ENCODE peak calls at places on chromosomes 7 and 10, in six cellular contexts. F is astrocyte, X is DND-41, B is H9, Q is hepatocyte, D is A549. V is an unnamed sample. For H3K4me1, the result is how much of the 10 kb centered on the place peaks cover.

GRCh38 chr7:33933611-33934281 is 28.4 kb downstream of the BMPER start:
- DNase-seq in F (peak), X (no peak), B (no peak), Q (no peak), D (peak), V (no peak)

GRCh38 chr7:44979481-44980392 is 922 bp upstream of the MYO1G start:
- DNase-seq in F (no peak), X (no peak), B (no peak), Q (no peak), D (peak), V (no peak)

GRCh38 chr10:34249634-34250033 is 565.5 kb downstream of the PARD3 start:
- DNase-seq in F (no peak), X (no peak), B (peak), Q (no peak), D (peak), V (peak)

GRCh38 chr10:90571876-90572275 is 286.0 kb downstream of the HTR7 start:
- DNase-seq in F (peak), X (no peak), B (no peak), Q (no peak), D (no peak), V (no peak)

GRCh38 chr7:117997862-117998825 is 124.9 kb upstream of the CTTNBP2 start:
- DNase-seq in F (peak), X (no peak), B (no peak), Q (no peak), D (no peak), V (no peak)

GRCh38 chr7:17991866-17992648 is 35.6 kb downstream of the PRPS1L1 start:
- DNase-seq in F (no peak), X (no peak), B (peak), Q (no peak), D (no peak), V (peak)

GRCh38 chr7:47418910-47419309 is 163.0 kb downstream of the TNS3 start:
- DNase-seq in F (peak), X (no peak), B (no peak), Q (no peak), D (no peak), V (no peak)

GRCh38 chr10:13924020-13924725 is 337.4 kb downstream of the PRPF18 start:
- DNase-seq in F (peak), X (no peak), B (no peak), Q (no peak), D (no peak), V (no peak)

GRCh38 chr7:11191574-11192220 is 218.0 kb downstream of the PHF14 start:
- DNase-seq in F (no peak), X (no peak), B (peak), Q (no peak), D (no peak), V (peak)

GRCh38 chr7:3912291-3912690 is 611.2 kb downstream of the SDK1 start:
- DNase-seq in F (no peak), X (no peak), B (no peak), Q (no peak), D (no peak), V (no peak)

GRCh38 chr10:97332586-97333350 is 1.8 kb downstream of the FRAT2 start:
- DNase-seq in F (peak), X (no peak), B (peak), Q (peak), D (peak), V (peak)

GRCh38 chr7:144908943-144909556 is 73.2 kb upstream of the TPK1 start:
- DNase-seq in F (no peak), X (no peak), B (peak), Q (peak), D (no peak), V (peak)

DNA sequence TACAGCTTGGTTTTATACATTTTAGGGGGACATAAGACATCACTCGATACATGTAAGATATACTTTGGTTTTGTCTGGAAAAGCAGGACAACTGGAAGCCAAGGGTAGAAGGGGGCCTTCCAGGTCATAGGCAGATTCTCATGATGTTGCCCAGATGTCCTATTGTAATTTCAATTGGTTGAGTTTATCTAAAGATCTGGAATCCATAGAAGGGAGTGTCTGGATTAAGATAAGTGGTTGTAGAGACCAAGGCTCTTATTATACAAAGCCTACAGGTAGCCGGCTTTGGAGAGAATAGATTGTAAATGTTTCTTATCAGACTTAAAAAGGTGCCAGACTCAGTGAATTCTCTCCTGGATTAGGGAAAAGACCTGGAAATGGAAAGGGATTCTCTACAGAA is 511.4 kb upstream of the C7orf33 start:
- DNase-seq in F (no peak), X (no peak), B (no peak), Q (no peak), D (no peak), V (no peak)
- H3K4me1 ChIP-seq in F (under half), X (under half), B (under half), Q (under half), D (under half), V (under half)

DNA sequence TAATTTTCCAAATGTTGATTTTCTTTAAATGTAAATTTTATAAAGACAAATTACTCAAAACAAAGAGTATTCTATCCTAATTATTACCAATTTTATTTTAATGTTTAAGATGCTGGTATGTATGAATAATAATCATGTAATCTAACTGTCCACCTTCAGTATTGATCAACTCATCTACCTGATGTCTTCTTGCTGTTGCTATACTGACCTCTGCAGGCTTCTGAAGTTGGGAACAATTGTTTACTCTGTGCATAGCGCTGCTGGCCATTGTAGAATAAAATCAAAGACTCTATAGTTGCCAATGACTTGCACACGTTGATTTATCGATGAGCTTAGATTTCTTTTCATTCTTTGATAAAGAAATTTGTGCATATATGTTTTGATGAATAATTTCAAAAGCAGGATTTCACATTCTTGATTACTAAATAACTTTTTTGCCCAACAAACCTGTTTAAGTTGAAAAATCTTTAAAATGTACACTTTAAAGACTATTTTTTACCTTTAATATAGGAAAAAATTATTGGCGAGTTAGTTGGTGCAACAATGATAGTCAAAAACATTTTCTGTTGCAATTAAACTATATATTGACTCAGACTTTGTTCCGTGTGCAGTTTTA is 282.3 kb downstream of the TFEC start:
- DNase-seq in F (no peak), X (no peak), B (no peak), Q (peak), D (peak), V (peak)
- TF ChIP-seq CTCF in F (peak), X (peak), B (peak), Q (peak), D (peak), V (peak)

GRCh38 chr7:1144269-1144771 is 15.7 kb downstream of the ZFAND2A start:
- DNase-seq in F (no peak), X (no peak), B (no peak), Q (no peak), D (peak), V (peak)
- H3K4me2 ChIP-seq in F (no peak), X (no peak), B (no peak), Q (no peak), D (no peak), V (no peak)

GRCh38 chr7:155336812-155337602 is 39.3 kb downstream of the INSIG1 start:
- DNase-seq in F (no peak), X (no peak), B (no peak), Q (no peak), D (no peak), V (no peak)
- H3K4me1 ChIP-seq in F (under half), X (half or more), B (under half), Q (under half), D (under half), V (under half)

GRCh38 chr7:48637382-48637781 is 287.0 kb upstream of the CDC14C start:
- DNase-seq in F (peak), X (no peak), B (no peak), Q (no peak), D (no peak), V (no peak)
- TF ChIP-seq CTCF in F (no peak), X (no peak), B (no peak), Q (no peak), D (no peak), V (no peak)

GRCh38 chr7:2055956-2056355 is 176.8 kb downstream of the MAD1L1 start:
- DNase-seq in F (no peak), X (no peak), B (no peak), Q (no peak), D (no peak), V (no peak)
- H3K4me2 ChIP-seq in F (no peak), X (no peak), B (no peak), Q (no peak), D (no peak), V (no peak)

DNA sequence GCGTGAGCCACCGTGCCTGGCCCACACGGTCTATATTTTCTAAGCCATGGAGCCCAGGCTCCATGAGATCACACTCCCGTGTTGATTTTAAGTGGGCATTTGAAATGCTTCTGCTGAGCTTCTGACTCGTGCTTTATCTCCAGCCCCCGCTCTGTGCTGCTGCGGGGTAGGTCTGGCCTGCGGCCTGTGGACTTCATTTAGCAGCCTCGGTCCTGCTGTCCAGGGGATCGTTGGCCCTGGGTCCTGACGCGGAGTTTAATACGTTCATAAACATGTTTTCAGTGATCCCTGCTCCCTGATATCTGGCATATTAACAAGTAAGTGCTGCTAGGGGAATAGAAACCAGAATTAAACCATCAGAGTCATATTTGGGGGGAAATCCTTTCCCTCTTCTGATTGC is 540.3 kb upstream of the MGMT start:
- DNase-seq in F (no peak), X (no peak), B (no peak), Q (no peak), D (no peak), V (no peak)
- H3K4me1 ChIP-seq in F (under half), X (under half), B (under half), Q (under half), D (under half), V (under half)

DNA sequence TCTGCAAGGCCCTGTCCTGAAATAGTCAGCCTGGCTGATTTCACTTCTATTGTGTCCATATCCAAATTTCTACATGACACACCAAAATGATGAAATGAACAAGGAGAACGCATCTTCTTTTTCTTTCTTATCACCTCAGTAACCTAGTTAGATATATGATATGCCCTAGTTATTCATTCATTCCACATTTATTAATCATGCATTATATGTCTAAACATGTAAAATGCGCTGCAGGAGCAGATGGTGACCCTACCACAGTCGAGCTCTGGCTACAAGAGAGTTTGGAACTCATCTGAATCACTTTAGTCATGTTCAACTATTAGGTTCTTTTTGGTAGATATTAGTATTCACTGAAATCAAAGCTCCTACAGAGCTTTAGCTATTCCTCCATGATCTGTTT is 31.8 kb upstream of the VPS41 start:
- DNase-seq in F (no peak), X (no peak), B (no peak), Q (no peak), D (no peak), V (no peak)
- TF ChIP-seq CTCF in F (no peak), X (no peak), B (no peak), Q (no peak), D (no peak), V (no peak)